ENCODE peak calls at places on chromosomes 13 and 19, in eight cellular contexts. X is lung, B is IMR-90, L is osteoblast, I is psoas muscle, H is cardiac muscle cell, C is Peyer's patch, M is testis. T is an unnamed sample.

GRCh38 chr19:51111606-51112005 is 3.4 kb upstream of the CTU1 start:
- DNase-seq in X (no peak), B (no peak), L (no peak), I (no peak), H (no peak), C (no peak), M (no peak), T (peak)

GRCh38 chr19:14081797-14082674 is 3.5 kb downstream of the C19orf67 start:
- DNase-seq in X (no peak), B (peak), L (peak), I (peak), H (no peak), C (no peak), M (peak), T (peak)

GRCh38 chr13:40146586-40147240 is 491.3 kb downstream of the COG6 start:
- DNase-seq in X (no peak), B (no peak), L (no peak), I (no peak), H (no peak), C (no peak), M (no peak), T (no peak)

GRCh38 chr19:51365211-51366049 is 758 bp downstream of the ETFB start:
- DNase-seq in X (no peak), B (peak), L (peak), I (peak), H (peak), C (no peak), M (peak), T (no peak)

GRCh38 chr13:29832899-29833298 is 17.5 kb downstream of the UBL3 start:
- DNase-seq in X (no peak), B (no peak), L (no peak), I (no peak), H (no peak), C (no peak), M (no peak), T (no peak)

GRCh38 chr19:20067898-20068297 is 9.9 kb upstream of the ZNF90 start:
- DNase-seq in X (peak), B (no peak), L (no peak), I (no peak), H (no peak), C (no peak), M (no peak), T (no peak)

GRCh38 chr19:42386974-42387707 is 3.0 kb downstream of the CNFN start:
- DNase-seq in X (peak), B (peak), L (peak), I (peak), H (peak), C (peak), M (peak), T (peak)

GRCh38 chr19:53511933-53512374 is 26.0 kb upstream of the ZNF331 start:
- DNase-seq in X (peak), B (peak), L (peak), I (peak), H (peak), C (peak), M (peak), T (peak)

GRCh38 chr13:80083516-80084085 is 257.3 kb downstream of the SPRY2 start:
- DNase-seq in X (no peak), B (peak), L (peak), I (no peak), H (peak), C (no peak), M (no peak), T (no peak)

GRCh38 chr19:54431255-54431838 is 16.1 kb downstream of the TTYH1 start:
- DNase-seq in X (peak), B (peak), L (peak), I (no peak), H (peak), C (no peak), M (peak), T (no peak)

GRCh38 chr19:36771275-36772231 is 1.1 kb downstream of the ZNF850 start:
- DNase-seq in X (peak), B (peak), L (peak), I (peak), H (peak), C (peak), M (peak), T (no peak)

GRCh38 chr19:1787116-1787515 is 25.0 kb downstream of the ATP8B3 start:
- DNase-seq in X (no peak), B (no peak), L (no peak), I (no peak), H (no peak), C (no peak), M (no peak), T (no peak)

GRCh38 chr13:41271456-41272285 is 8.3 kb upstream of the MTRF1 start:
- DNase-seq in X (no peak), B (no peak), L (no peak), I (no peak), H (no peak), C (no peak), M (no peak), T (no peak)

GRCh38 chr13:68027311-68027710 is 797.2 kb upstream of the PCDH9 start:
- DNase-seq in X (no peak), B (no peak), L (no peak), I (no peak), H (no peak), C (no peak), M (no peak), T (no peak)

GRCh38 chr19:38848299-38849146 is 1.3 kb downstream of the HNRNPL start:
- DNase-seq in X (no peak), B (no peak), L (peak), I (no peak), H (no peak), C (no peak), M (no peak), T (no peak)

GRCh38 chr19:18697680-18698079 is 14.2 kb downstream of the CRTC1 start:
- DNase-seq in X (peak), B (no peak), L (peak), I (no peak), H (no peak), C (no peak), M (no peak), T (no peak)

GRCh38 chr19:18698321-18699167 is 15.1 kb downstream of the CRTC1 start:
- DNase-seq in X (no peak), B (no peak), L (no peak), I (no peak), H (no peak), C (no peak), M (no peak), T (no peak)

GRCh38 chr19:18701250-18701608 is 17.7 kb downstream of the CRTC1 start:
- DNase-seq in X (no peak), B (no peak), L (no peak), I (no peak), H (no peak), C (no peak), M (no peak), T (no peak)

GRCh38 chr19:18700501-18701249 is 17.2 kb downstream of the CRTC1 start:
- DNase-seq in X (peak), B (peak), L (peak), I (peak), H (peak), C (peak), M (peak), T (peak)

DNA sequence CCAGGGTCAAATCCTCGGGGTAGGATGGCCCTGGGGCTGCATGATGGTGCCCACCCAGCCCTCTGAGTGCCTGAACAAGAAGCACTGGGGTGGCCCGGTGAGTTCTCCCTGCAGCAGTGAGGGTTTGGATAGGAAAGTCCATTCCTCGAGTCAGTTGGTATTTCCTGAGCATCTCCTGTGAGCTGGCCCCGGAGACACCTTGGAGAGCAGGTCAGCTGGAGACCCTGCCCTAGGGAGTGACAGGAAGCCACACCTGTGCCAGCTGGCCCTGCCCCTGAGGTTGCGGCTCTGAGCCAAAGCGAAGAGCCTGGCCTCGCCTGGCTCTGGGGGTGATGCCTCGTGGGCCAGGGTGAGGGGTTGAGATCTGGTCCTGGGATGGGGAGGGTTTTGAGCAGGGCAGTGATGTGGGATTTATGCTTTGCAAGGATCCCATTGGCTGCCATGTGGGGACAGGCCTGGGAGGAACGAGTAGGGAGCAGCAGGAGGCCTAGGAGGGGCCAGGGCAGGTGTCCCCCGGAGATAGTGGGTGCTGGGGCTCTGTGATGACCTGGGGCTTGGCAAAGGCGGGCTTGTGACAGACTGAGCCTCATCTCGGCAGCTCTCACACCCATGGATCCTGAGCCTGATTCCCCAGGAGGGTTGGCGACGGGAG is 16.0 kb downstream of the CRTC1 start:
- DNase-seq in X (no peak), B (no peak), L (peak), I (no peak), H (no peak), C (no peak), M (no peak), T (no peak)
- H3K4me3 ChIP-seq in X (no peak), B (no peak), L (no peak), I (no peak), H (no peak), C (no peak), M (no peak), T (no peak)

DNA sequence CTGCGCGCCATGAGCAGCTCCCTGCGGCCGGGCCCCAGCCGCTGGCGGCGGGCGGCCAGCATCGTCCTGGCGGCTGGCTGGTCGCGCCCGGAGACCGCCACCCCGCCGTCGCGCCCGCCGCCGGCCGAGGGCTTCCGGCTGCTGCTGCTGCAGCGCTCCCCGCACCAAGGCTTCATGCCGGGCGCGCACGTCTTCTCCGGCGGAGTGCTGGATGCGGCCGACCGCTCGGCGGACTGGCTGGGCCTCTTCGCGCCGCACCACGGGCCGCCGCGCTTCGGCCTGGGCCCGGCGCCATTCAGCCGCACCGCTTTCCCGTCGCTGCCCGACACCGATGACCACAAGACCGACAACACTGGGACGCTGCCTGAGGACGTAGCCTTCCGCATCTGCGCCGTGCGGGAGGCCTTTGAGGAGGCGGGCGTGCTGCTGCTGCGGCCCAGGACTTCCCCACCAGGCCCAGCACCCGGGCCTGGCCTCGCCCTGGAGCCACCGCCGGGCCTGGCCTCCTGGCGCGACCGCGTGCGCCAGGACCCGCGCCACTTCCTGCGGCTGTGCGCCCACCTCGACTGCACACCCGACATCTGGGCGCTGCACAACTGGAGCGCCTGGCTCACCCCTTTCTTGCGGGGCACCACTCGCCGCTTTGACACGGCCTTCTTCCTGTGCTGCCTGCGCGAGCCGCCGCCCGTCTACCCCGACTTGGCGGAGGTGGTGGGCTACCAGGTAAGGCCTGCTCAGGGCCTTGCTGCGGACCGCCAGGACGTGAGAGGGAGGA is 518 bp downstream of the NUDT19 start:
- DNase-seq in X (peak), B (peak), L (peak), I (peak), H (peak), C (peak), M (peak), T (peak)
- H3K27ac ChIP-seq in X (peak), B (peak), L (peak), I (peak), H (peak), C (peak), M (peak), T (peak)

DNA sequence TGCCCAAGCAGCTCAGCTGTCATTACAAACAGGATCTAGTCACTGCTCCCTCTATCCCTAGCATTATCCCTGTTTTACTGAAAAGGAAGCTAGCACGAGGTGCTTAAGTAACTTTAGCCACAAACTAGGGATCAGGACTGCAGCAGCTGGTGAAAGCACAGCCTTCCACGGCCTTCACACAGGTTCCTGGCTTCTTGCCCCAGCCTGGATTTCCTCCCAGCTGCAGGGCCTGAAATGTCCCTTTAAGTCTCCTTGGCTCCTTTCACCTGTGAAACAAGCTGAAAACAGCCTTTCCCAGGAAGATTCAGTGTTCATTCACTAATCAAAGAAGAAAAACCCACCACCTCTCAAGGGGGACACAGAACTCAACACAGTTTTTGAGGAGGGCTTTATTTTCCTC is 754.5 kb downstream of the DIAPH3 start:
- DNase-seq in X (no peak), B (peak), L (no peak), I (peak), H (peak), C (no peak), M (peak), T (peak)
- H3K4me3 ChIP-seq in X (no peak), B (no peak), L (no peak), I (no peak), H (no peak), C (no peak), M (no peak), T (no peak)

GRCh38 chr13:110269509-110270185 is 37.3 kb downstream of the COL4A1 start:
- DNase-seq in X (no peak), B (no peak), L (no peak), I (no peak), H (no peak), C (no peak), M (no peak), T (no peak)
- H3K27ac ChIP-seq in X (no peak), B (no peak), L (no peak), I (no peak), H (no peak), C (no peak), M (no peak), T (no peak)

DNA sequence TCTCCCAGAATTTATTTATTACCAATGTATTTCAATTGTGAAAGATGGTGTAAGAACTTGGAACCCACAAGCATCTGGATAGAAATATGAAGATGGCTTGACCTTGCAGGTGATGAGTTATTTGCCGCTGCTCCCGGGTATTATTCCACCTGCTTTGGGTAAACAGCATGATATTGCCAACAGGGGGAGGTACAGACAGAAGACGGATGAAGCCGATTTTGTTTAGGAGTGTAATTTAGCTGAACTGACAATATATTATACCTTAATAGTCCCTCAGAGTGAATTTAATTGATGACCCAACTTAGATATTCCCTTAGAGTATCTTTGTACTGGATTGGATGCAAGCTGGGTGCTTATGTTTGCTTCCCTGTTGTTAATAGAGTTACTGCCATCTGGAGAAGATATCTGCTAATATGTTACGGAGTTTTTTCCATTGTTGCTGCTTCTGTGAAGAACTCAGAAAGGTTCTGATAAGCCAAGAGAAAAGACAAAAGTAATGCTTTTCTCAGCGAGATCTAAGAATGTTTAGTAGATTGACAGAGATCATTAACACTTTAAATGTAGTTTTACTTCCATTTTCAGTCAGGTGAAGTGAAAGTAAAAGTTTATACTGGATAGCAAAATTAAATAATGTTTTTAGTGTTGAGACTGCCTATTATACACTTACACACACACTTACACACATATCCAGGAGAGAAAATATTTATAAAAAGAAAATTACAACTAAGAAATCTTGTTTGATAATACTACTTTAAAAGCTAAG is 2220.8 kb upstream of the PCDH20 start:
- DNase-seq in X (no peak), B (no peak), L (no peak), I (no peak), H (no peak), C (no peak), M (no peak), T (no peak)
- H3K4me3 ChIP-seq in X (no peak), B (no peak), L (peak), I (peak), H (no peak), C (no peak), M (no peak), T (no peak)

DNA sequence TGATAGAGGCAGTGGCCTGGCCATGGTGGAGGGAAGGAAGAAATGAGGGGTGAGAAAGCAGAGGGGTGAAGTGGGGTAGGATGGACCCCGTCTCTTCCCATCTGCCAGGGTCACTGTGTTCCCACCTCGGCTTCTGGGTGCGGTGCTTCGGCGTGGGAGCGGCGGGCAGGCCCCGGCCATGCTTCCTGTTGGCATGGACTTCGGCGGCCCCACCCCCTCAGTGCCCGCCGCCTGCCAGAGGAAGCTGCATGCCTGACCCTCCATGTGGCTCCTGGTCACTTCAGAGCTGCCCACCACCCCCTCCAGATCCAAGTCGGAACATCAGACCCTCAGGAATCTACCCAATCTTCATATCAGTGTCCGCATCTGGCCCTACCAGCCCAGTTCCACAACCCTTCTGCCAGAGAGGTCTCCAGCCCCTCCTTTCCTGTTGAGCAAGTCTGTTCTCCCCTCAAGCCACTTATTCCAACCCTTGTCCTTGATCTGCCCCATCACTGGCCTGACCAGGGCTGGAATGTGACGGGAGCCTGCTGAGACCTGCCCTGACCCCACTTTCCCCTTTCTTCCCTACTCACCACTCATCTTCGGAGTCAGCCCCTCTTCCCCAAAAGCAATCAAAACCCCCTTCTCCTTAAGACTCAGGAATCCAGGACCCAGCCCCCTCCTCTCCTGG is 1.5 kb downstream of the KCNN4 start:
- DNase-seq in X (no peak), B (no peak), L (peak), I (no peak), H (no peak), C (no peak), M (no peak), T (no peak)
- H3K27ac ChIP-seq in X (no peak), B (no peak), L (no peak), I (no peak), H (no peak), C (peak), M (no peak), T (no peak)

DNA sequence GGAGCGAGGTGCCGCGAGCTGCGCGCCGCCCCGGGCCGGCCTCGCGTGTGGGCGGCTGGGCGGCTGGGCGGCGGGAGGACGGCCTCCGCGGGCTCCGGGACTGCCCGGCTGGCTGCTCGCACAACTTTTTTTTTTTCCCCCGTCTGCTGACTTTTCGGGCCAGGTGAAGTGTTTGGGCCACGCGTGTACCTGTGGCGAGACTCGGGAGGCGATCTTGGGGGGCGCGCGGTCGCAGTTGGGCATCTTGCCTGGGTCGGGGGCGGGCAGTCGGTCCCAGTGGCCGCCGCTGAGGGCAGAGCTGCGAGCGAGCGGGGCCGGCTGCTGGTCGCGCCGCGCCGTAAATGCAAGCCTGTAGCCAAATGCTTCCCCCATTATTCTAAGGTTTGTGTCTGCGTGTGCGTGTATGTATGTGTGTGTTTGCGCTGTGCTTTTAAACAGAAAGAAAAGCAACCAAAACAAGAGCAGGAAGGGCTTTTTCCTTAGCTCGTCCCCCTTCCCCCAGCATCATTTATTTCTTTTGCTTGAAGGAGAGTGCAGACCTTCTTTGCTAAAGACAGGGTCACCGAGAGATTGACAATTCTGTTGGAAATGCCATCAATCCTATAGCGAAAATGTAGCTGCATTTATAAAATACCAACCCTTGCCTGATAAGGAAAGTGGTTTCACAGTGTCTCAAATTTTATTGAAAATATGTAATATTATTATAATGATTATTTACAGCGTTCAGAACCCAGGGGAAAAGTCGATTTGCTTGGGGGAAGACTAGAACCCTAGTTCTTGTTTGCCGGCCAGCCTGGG is 143.3 kb upstream of the ZNF536 start:
- DNase-seq in X (no peak), B (peak), L (peak), I (no peak), H (peak), C (no peak), M (no peak), T (peak)
- H3K4me3 ChIP-seq in X (no peak), B (peak), L (peak), I (peak), H (peak), C (peak), M (peak), T (peak)